ENCODE peak calls at places on chromosomes 2 and 18, in six cellular contexts. One of them, this sample, is unnamed.

GRCh38 chr2:238974510-238975166 is 126.8 kb downstream of the TWIST2 start:
- DNase-seq in cardiac fibroblast: peak; percentile 90
- DNase-seq in stomach: no peak
- DNase-seq in bronchial epithelial cell: peak; percentile 74
- DNase-seq in right atrium auricular region: peak; percentile 69
- DNase-seq in SK-N-SH: no peak
- DNase-seq in this sample: peak; percentile 94

GRCh38 chr2:54572636-54573531 is 116.8 kb downstream of the SPTBN1 start:
- DNase-seq in cardiac fibroblast: peak; percentile 25
- DNase-seq in stomach: no peak
- DNase-seq in bronchial epithelial cell: peak; percentile 83
- DNase-seq in right atrium auricular region: no peak
- DNase-seq in SK-N-SH: no peak
- DNase-seq in this sample: peak; percentile 71

GRCh38 chr2:16429002-16429401 is 236.6 kb downstream of the CYRIA start:
- DNase-seq in cardiac fibroblast: no peak
- DNase-seq in stomach: no peak
- DNase-seq in bronchial epithelial cell: no peak
- DNase-seq in right atrium auricular region: no peak
- DNase-seq in SK-N-SH: no peak
- DNase-seq in this sample: no peak

GRCh38 chr2:53576361-53576620 is 191.3 kb upstream of the CHAC2 start:
- DNase-seq in cardiac fibroblast: no peak
- DNase-seq in stomach: no peak
- DNase-seq in bronchial epithelial cell: no peak
- DNase-seq in right atrium auricular region: no peak
- DNase-seq in SK-N-SH: no peak
- DNase-seq in this sample: no peak

GRCh38 chr2:140627136-140627535 is 1503.7 kb downstream of the LRP1B start:
- DNase-seq in cardiac fibroblast: no peak
- DNase-seq in stomach: no peak
- DNase-seq in bronchial epithelial cell: no peak
- DNase-seq in right atrium auricular region: no peak
- DNase-seq in SK-N-SH: no peak
- DNase-seq in this sample: no peak

GRCh38 chr2:170013802-170014551 is 164.0 kb upstream of the MYO3B start:
- DNase-seq in cardiac fibroblast: peak; percentile 47
- DNase-seq in stomach: no peak
- DNase-seq in bronchial epithelial cell: no peak
- DNase-seq in right atrium auricular region: no peak
- DNase-seq in SK-N-SH: peak; percentile 68
- DNase-seq in this sample: peak; percentile 38

GRCh38 chr2:212737773-212738172 is 199.2 kb upstream of the ERBB4 start:
- DNase-seq in cardiac fibroblast: no peak
- DNase-seq in stomach: no peak
- DNase-seq in bronchial epithelial cell: no peak
- DNase-seq in right atrium auricular region: no peak
- DNase-seq in SK-N-SH: no peak
- DNase-seq in this sample: no peak

GRCh38 chr2:3492951-3493609 is 26.3 kb downstream of the ADI1 start:
- DNase-seq in cardiac fibroblast: peak; percentile 91
- DNase-seq in stomach: peak; percentile 23
- DNase-seq in bronchial epithelial cell: peak; percentile 16
- DNase-seq in right atrium auricular region: peak; percentile 68
- DNase-seq in SK-N-SH: peak; percentile 37
- DNase-seq in this sample: peak; percentile 91

GRCh38 chr2:2502150-2502549 is 171.1 kb upstream of the MYT1L start:
- DNase-seq in cardiac fibroblast: no peak
- DNase-seq in stomach: no peak
- DNase-seq in bronchial epithelial cell: no peak
- DNase-seq in right atrium auricular region: no peak
- DNase-seq in SK-N-SH: no peak
- DNase-seq in this sample: no peak

GRCh38 chr2:121748202-121748601 is 7.2 kb upstream of the TSN start:
- DNase-seq in cardiac fibroblast: peak; percentile 61
- DNase-seq in stomach: no peak
- DNase-seq in bronchial epithelial cell: peak; percentile 48
- DNase-seq in right atrium auricular region: no peak
- DNase-seq in SK-N-SH: no peak
- DNase-seq in this sample: peak; percentile 60

GRCh38 chr2:151728736-151729415 is 5.4 kb downstream of the NEB start:
- DNase-seq in cardiac fibroblast: no peak
- DNase-seq in stomach: no peak
- DNase-seq in bronchial epithelial cell: no peak
- DNase-seq in right atrium auricular region: no peak
- DNase-seq in SK-N-SH: no peak
- DNase-seq in this sample: no peak

GRCh38 chr2:66601624-66602023 is 166.7 kb downstream of the MEIS1 start:
- DNase-seq in cardiac fibroblast: no peak
- DNase-seq in stomach: no peak
- DNase-seq in bronchial epithelial cell: peak; percentile 73
- DNase-seq in right atrium auricular region: no peak
- DNase-seq in SK-N-SH: no peak
- DNase-seq in this sample: no peak

GRCh38 chr2:12567411-12567810 is 149.3 kb upstream of the TRIB2 start:
- DNase-seq in cardiac fibroblast: no peak
- DNase-seq in stomach: no peak
- DNase-seq in bronchial epithelial cell: peak; percentile 63
- DNase-seq in right atrium auricular region: no peak
- DNase-seq in SK-N-SH: no peak
- DNase-seq in this sample: no peak

GRCh38 chr2:95053543-95053942 is 28.0 kb downstream of the MAL start:
- DNase-seq in cardiac fibroblast: no peak
- DNase-seq in stomach: no peak
- DNase-seq in bronchial epithelial cell: no peak
- DNase-seq in right atrium auricular region: no peak
- DNase-seq in SK-N-SH: no peak
- DNase-seq in this sample: no peak
- H3K4me3 ChIP-seq in cardiac fibroblast: no peak overlapping the region
- H3K4me3 ChIP-seq in stomach: no peak overlapping the region
- H3K4me3 ChIP-seq in bronchial epithelial cell: no peak overlapping the region
- H3K4me3 ChIP-seq in right atrium auricular region: no peak overlapping the region
- H3K4me3 ChIP-seq in SK-N-SH: no peak overlapping the region
- H3K4me3 ChIP-seq in this sample: no peak overlapping the region

GRCh38 chr2:96409543-96410184 is 74.1 kb downstream of the NCAPH start:
- DNase-seq in cardiac fibroblast: peak; percentile 82
- DNase-seq in stomach: no peak
- DNase-seq in bronchial epithelial cell: no peak
- DNase-seq in right atrium auricular region: no peak
- DNase-seq in SK-N-SH: peak; percentile 44
- DNase-seq in this sample: peak; percentile 46

GRCh38 chr2:96407041-96407918 is 71.7 kb downstream of the NCAPH start:
- DNase-seq in cardiac fibroblast: peak; percentile 89
- DNase-seq in stomach: peak; percentile 63
- DNase-seq in bronchial epithelial cell: peak; percentile 60
- DNase-seq in right atrium auricular region: peak; percentile 76
- DNase-seq in SK-N-SH: peak; percentile 79
- DNase-seq in this sample: peak; percentile 87

GRCh38 chr2:96407919-96408550 is 72.5 kb downstream of the NCAPH start:
- DNase-seq in cardiac fibroblast: no peak
- DNase-seq in stomach: no peak
- DNase-seq in bronchial epithelial cell: no peak
- DNase-seq in right atrium auricular region: peak; percentile 58
- DNase-seq in SK-N-SH: no peak
- DNase-seq in this sample: peak; percentile 9

GRCh38 chr2:96412307-96413066 is 76.9 kb downstream of the NCAPH start:
- DNase-seq in cardiac fibroblast: no peak
- DNase-seq in stomach: no peak
- DNase-seq in bronchial epithelial cell: no peak
- DNase-seq in right atrium auricular region: peak; percentile 34
- DNase-seq in SK-N-SH: no peak
- DNase-seq in this sample: no peak

GRCh38 chr2:96408631-96409542 is 73.3 kb downstream of the NCAPH start:
- DNase-seq in cardiac fibroblast: peak; percentile 91
- DNase-seq in stomach: peak; percentile 68
- DNase-seq in bronchial epithelial cell: no peak
- DNase-seq in right atrium auricular region: peak; percentile 79
- DNase-seq in SK-N-SH: no peak
- DNase-seq in this sample: peak; percentile 79
- TF ChIP-seq CTCF in cardiac fibroblast: peak; percentile 11
- TF ChIP-seq CTCF in stomach: no peak
- TF ChIP-seq CTCF in bronchial epithelial cell: no peak
- TF ChIP-seq CTCF in right atrium auricular region: peak; percentile 28
- TF ChIP-seq CTCF in SK-N-SH: peak; percentile 33
- TF ChIP-seq CTCF in this sample: peak; percentile 7

GRCh38 chr18:58132595-58133191 is 88.7 kb downstream of the NEDD4L start:
- DNase-seq in cardiac fibroblast: no peak
- DNase-seq in stomach: no peak
- DNase-seq in bronchial epithelial cell: no peak
- DNase-seq in right atrium auricular region: no peak
- DNase-seq in SK-N-SH: no peak
- DNase-seq in this sample: no peak

GRCh38 chr18:58135170-58135569 is 91.1 kb downstream of the NEDD4L start:
- DNase-seq in cardiac fibroblast: peak; percentile 42
- DNase-seq in stomach: no peak
- DNase-seq in bronchial epithelial cell: no peak
- DNase-seq in right atrium auricular region: no peak
- DNase-seq in SK-N-SH: no peak
- DNase-seq in this sample: peak; percentile 20

GRCh38 chr18:58136865-58137264 is 92.8 kb downstream of the NEDD4L start:
- DNase-seq in cardiac fibroblast: peak; percentile 12
- DNase-seq in stomach: no peak
- DNase-seq in bronchial epithelial cell: no peak
- DNase-seq in right atrium auricular region: no peak
- DNase-seq in SK-N-SH: no peak
- DNase-seq in this sample: peak; percentile 23

GRCh38 chr18:58139627-58140026 is 95.6 kb downstream of the NEDD4L start:
- DNase-seq in cardiac fibroblast: no peak
- DNase-seq in stomach: no peak
- DNase-seq in bronchial epithelial cell: peak; percentile 16
- DNase-seq in right atrium auricular region: no peak
- DNase-seq in SK-N-SH: no peak
- DNase-seq in this sample: no peak

GRCh38 chr18:58135806-58136331 is 91.8 kb downstream of the NEDD4L start:
- DNase-seq in cardiac fibroblast: peak; percentile 67
- DNase-seq in stomach: peak; percentile 65
- DNase-seq in bronchial epithelial cell: peak; percentile 68
- DNase-seq in right atrium auricular region: peak; percentile 68
- DNase-seq in SK-N-SH: peak; percentile 76
- DNase-seq in this sample: peak; percentile 77
- H3K4me3 ChIP-seq in cardiac fibroblast: no peak overlapping the region
- H3K4me3 ChIP-seq in stomach: no peak overlapping the region
- H3K4me3 ChIP-seq in bronchial epithelial cell: no peak overlapping the region
- H3K4me3 ChIP-seq in right atrium auricular region: no peak overlapping the region
- H3K4me3 ChIP-seq in SK-N-SH: peak overlapping the region; percentile 5
- H3K4me3 ChIP-seq in this sample: no peak overlapping the region

DNA sequence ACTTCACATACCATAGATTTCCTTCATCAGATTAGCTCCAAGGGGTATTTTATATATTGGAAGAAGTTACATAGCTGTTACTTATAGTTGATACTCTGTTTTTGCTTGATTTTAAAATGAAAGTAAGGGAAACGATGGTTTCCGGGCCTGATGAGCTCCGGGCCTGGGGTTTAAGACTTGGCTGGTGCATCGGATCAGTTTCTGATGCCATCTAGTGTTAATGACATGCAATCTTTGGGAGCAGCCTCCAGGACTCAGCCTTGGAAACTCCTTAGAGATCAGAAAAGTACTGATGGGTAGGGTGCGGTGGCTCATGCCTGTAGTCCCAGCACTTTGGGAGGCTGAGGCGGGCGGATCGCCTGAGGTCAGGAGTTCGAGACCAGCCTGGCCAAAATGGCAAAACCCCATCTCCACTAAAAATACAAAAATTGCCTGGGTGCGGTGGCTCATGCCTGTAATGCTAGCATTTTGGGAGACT is 47.1 kb upstream of the CNOT11 start:
- DNase-seq in cardiac fibroblast: peak; percentile 86
- DNase-seq in stomach: peak; percentile 61
- DNase-seq in bronchial epithelial cell: peak; percentile 75
- DNase-seq in right atrium auricular region: peak; percentile 71
- DNase-seq in SK-N-SH: peak; percentile 76
- DNase-seq in this sample: peak; percentile 87
- TF ChIP-seq CTCF in cardiac fibroblast: peak; percentile 52
- TF ChIP-seq CTCF in stomach: no peak
- TF ChIP-seq CTCF in bronchial epithelial cell: peak; percentile 72
- TF ChIP-seq CTCF in right atrium auricular region: peak; percentile 71
- TF ChIP-seq CTCF in SK-N-SH: peak; percentile 72
- TF ChIP-seq CTCF in this sample: peak; percentile 62

GRCh38 chr2:11515441-11516071 is 18.3 kb upstream of the GREB1 start:
- DNase-seq in cardiac fibroblast: no peak
- DNase-seq in stomach: no peak
- DNase-seq in bronchial epithelial cell: no peak
- DNase-seq in right atrium auricular region: no peak
- DNase-seq in SK-N-SH: no peak
- DNase-seq in this sample: no peak
- H3K4me3 ChIP-seq in cardiac fibroblast: no peak overlapping the region
- H3K4me3 ChIP-seq in stomach: no peak overlapping the region
- H3K4me3 ChIP-seq in bronchial epithelial cell: no peak overlapping the region
- H3K4me3 ChIP-seq in right atrium auricular region: no peak overlapping the region
- H3K4me3 ChIP-seq in SK-N-SH: no peak overlapping the region
- H3K4me3 ChIP-seq in this sample: no peak overlapping the region

GRCh38 chr2:69517410-69517809 is 80.2 kb upstream of the NFU1 start:
- DNase-seq in cardiac fibroblast: no peak
- DNase-seq in stomach: no peak
- DNase-seq in bronchial epithelial cell: peak; percentile 54
- DNase-seq in right atrium auricular region: no peak
- DNase-seq in SK-N-SH: no peak
- DNase-seq in this sample: peak; percentile 48

GRCh38 chr2:69514836-69515235 is 77.6 kb upstream of the NFU1 start:
- DNase-seq in cardiac fibroblast: no peak
- DNase-seq in stomach: no peak
- DNase-seq in bronchial epithelial cell: no peak
- DNase-seq in right atrium auricular region: no peak
- DNase-seq in SK-N-SH: no peak
- DNase-seq in this sample: no peak

GRCh38 chr2:69512446-69512845 is 75.2 kb upstream of the NFU1 start:
- DNase-seq in cardiac fibroblast: no peak
- DNase-seq in stomach: no peak
- DNase-seq in bronchial epithelial cell: no peak
- DNase-seq in right atrium auricular region: no peak
- DNase-seq in SK-N-SH: no peak
- DNase-seq in this sample: no peak

GRCh38 chr2:69510204-69510603 is 73.0 kb upstream of the NFU1 start:
- DNase-seq in cardiac fibroblast: no peak
- DNase-seq in stomach: no peak
- DNase-seq in bronchial epithelial cell: no peak
- DNase-seq in right atrium auricular region: no peak
- DNase-seq in SK-N-SH: no peak
- DNase-seq in this sample: no peak

DNA sequence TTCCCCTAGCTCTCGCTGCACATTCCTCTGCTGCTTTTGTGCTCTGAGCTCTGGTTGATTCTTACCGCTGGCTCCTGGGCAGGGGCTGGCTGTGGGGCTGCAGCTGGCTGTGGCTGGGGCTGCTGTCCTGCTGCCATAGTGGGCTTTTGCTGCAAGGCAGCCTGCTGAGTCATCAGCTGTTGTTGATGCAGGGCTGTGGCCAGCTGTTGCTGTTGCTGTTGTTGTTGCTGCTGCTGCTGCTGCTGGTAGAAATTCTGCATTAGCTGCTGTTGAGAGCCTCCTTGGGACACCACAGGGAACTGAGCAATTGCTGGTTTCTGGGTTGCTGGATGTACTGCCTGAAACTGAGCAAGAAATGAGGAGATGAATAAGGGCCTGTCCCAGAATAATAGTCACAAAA is 77.2 kb upstream of the NFU1 start:
- DNase-seq in cardiac fibroblast: peak; percentile 84
- DNase-seq in stomach: no peak
- DNase-seq in bronchial epithelial cell: no peak
- DNase-seq in right atrium auricular region: no peak
- DNase-seq in SK-N-SH: no peak
- DNase-seq in this sample: peak; percentile 85
- TF ChIP-seq CTCF in cardiac fibroblast: peak; percentile 16
- TF ChIP-seq CTCF in stomach: no peak
- TF ChIP-seq CTCF in bronchial epithelial cell: no peak
- TF ChIP-seq CTCF in right atrium auricular region: no peak
- TF ChIP-seq CTCF in SK-N-SH: no peak
- TF ChIP-seq CTCF in this sample: no peak

This sample was measured in fibroblast of pulmonary artery.